ENCODE peak calls at places on chromosome X, in five cellular contexts. B, W, J, P and T are unnamed samples.
A peak's percentile ranks its signal among the peaks of the same experiment; 100 is the strongest.

GRCh38 chrX:37060999-37061398 is 52.8 kb downstream of the FAM47C start:
- DNase-seq in W (no peak), P (no peak), B (no peak), J (no peak), T (no peak)

GRCh38 chrX:84865113-84865512 is 138.6 kb upstream of the APOOL start:
- DNase-seq in B (no peak), J (no peak), P (no peak), W (no peak), T (no peak)

GRCh38 chrX:64975491-64975890 is 759 bp downstream of the ZC4H2 start:
- DNase-seq in W (no peak), P (peak; percentile 11), J (no peak), B (no peak), T (no peak)

GRCh38 chrX:47802589-47802988 is 34.1 kb upstream of the ZNF81 start:
- DNase-seq in J (no peak), B (no peak), P (no peak), W (no peak), T (no peak)

GRCh38 chrX:155998116-155998515 is 620 bp downstream of the IL9R start:
- DNase-seq in B (no peak), J (no peak), W (no peak), P (no peak), T (no peak)

GRCh38 chrX:5681159-5681558 is 547.5 kb downstream of the NLGN4X start:
- DNase-seq in W (no peak), J (no peak), P (no peak), B (no peak), T (no peak)

GRCh38 chrX:106791495-106791894 is 11.0 kb upstream of the TBC1D8B start:
- DNase-seq in B (no peak), W (no peak), J (no peak), P (no peak), T (no peak)

GRCh38 chrX:4240541-4241194 is 527.2 kb upstream of the PRKX start:
- DNase-seq in J (no peak), P (no peak), B (no peak), W (no peak), T (no peak)

GRCh38 chrX:9659571-9660195 is 106.0 kb downstream of the GPR143 start:
- DNase-seq in W (no peak), B (no peak), P (no peak), J (no peak), T (no peak)

GRCh38 chrX:47634871-47635575 is 5.3 kb upstream of the CFP start:
- DNase-seq in W (no peak), J (no peak), B (no peak), P (no peak), T (no peak)

GRCh38 chrX:111869639-111870034 is 6.3 kb upstream of the TRPC5OS start:
- DNase-seq in J (no peak), B (no peak), P (no peak), W (peak; percentile 42), T (no peak)

GRCh38 chrX:140091276-140091886 is 126.1 kb upstream of the CXorf66 start:
- DNase-seq in W (no peak), J (no peak), P (peak; percentile 25), B (no peak), T (no peak)

GRCh38 chrX:29478336-29479069 is 736.9 kb upstream of the MAGEB2 start:
- DNase-seq in J (no peak), P (no peak), W (no peak), B (no peak), T (no peak)

GRCh38 chrX:39862958-39863357 is 234.8 kb downstream of the BCOR start:
- DNase-seq in P (no peak), J (no peak), W (no peak), B (no peak), T (no peak)

GRCh38 chrX:42567268-42567667 is 210.7 kb downstream of the PPP1R2C start:
- DNase-seq in B (no peak), J (no peak), W (no peak), P (no peak), T (no peak)

GRCh38 chrX:30892591-30892990 is 3.5 kb upstream of the TAB3 start:
- DNase-seq in W (no peak), J (no peak), B (no peak), P (no peak), T (no peak)

GRCh38 chrX:13791559-13791958 is 25.3 kb downstream of the GPM6B start:
- DNase-seq in B (no peak), P (peak; percentile 27), J (no peak), W (no peak), T (no peak)

GRCh38 chrX:9829308-9830267 is 43.4 kb downstream of the SHROOM2 start:
- DNase-seq in B (no peak), J (no peak), P (no peak), W (no peak), T (no peak)

GRCh38 chrX:70022608-70023007 is 27.1 kb downstream of the AWAT2 start:
- DNase-seq in W (no peak), P (no peak), J (no peak), B (no peak), T (no peak)

GRCh38 chrX:100695302-100695701 is 36.6 kb downstream of the SYTL4 start:
- DNase-seq in W (no peak), J (no peak), P (no peak), B (no peak), T (no peak)

GRCh38 chrX:103520391-103520790 is 1.1 kb upstream of the RAB40A start:
- DNase-seq in P (no peak), W (no peak), J (no peak), B (no peak), T (no peak)

GRCh38 chrX:73525928-73526690 is 36.9 kb upstream of the CHIC1 start:
- DNase-seq in W (no peak), P (no peak), B (no peak), J (no peak), T (no peak)

GRCh38 chrX:47796433-47796906 is 40.2 kb upstream of the ZNF81 start:
- DNase-seq in J (no peak), W (no peak), B (no peak), P (no peak), T (no peak)

GRCh38 chrX:111581086-111581485 is 69.6 kb downstream of the SERTM2 start:
- DNase-seq in W (no peak), P (no peak), J (no peak), B (no peak), T (no peak)

GRCh38 chrX:100880368-100880767 is 6.2 kb upstream of the NOX1 start:
- DNase-seq in W (peak; percentile 33), P (no peak), B (no peak), J (no peak), T (no peak)

GRCh38 chrX:150856785-150857184 is 41.7 kb downstream of the CD99L2 start:
- DNase-seq in P (no peak), W (no peak), B (no peak), J (no peak), T (no peak)

GRCh38 chrX:109635151-109635550 is 10.2 kb upstream of the KCNE5 start:
- DNase-seq in W (no peak), P (no peak), J (no peak), B (no peak), T (no peak)

GRCh38 chrX:24479924-24480722 is 15.0 kb downstream of the PDK3 start:
- DNase-seq in P (no peak), B (peak; percentile 69), W (peak; percentile 55), J (no peak), T (no peak)

GRCh38 chrX:84363674-84364073 is 138.6 kb downstream of the HDX start:
- DNase-seq in J (no peak), P (no peak), W (no peak), B (no peak), T (no peak)